ENCODE peak calls at places on chromosomes 2 and 18, in four cellular contexts. R, N, J and M are unnamed samples.

GRCh38 chr18:58128286-58129018 is 84.4 kb downstream of the NEDD4L start:
- DNase-seq in J (no peak), R (no peak), N (no peak), M (no peak)

GRCh38 chr2:22907330-22907729 is 477.6 kb upstream of the KLHL29 start:
- DNase-seq in N (no peak), R (no peak), J (no peak), M (no peak)

GRCh38 chr2:74496997-74497776 is 2.2 kb downstream of the LBX2 start:
- DNase-seq in N (no peak), J (no peak), R (no peak), M (no peak)

GRCh38 chr18:50218432-50219197 is 23.7 kb upstream of the MYO5B start:
- DNase-seq in J (no peak), N (no peak), R (no peak), M (no peak)

GRCh38 chr2:182818541-182819308 is 47.7 kb downstream of the FRZB start:
- DNase-seq in N (no peak), R (no peak), J (no peak), M (no peak)

GRCh38 chr2:227308784-227309183 is 16.3 kb upstream of the MFF start:
- DNase-seq in N (no peak), J (no peak), R (no peak), M (no peak)

GRCh38 chr2:159650574-159650973 is 34.2 kb upstream of the BAZ2B start:
- DNase-seq in J (no peak), N (no peak), R (no peak), M (no peak)

GRCh38 chr2:216292886-216293291 is 79.4 kb downstream of the MARCHF4 start:
- DNase-seq in N (no peak), R (no peak), J (no peak), M (no peak)

GRCh38 chr2:218605438-218605837 is 2.3 kb upstream of the PLCD4 start:
- DNase-seq in R (no peak), N (no peak), J (no peak), M (no peak)

GRCh38 chr18:615773-616172 is 19.0 kb downstream of the CLUL1 start:
- DNase-seq in N (no peak), J (no peak), R (no peak), M (no peak)

GRCh38 chr2:102290594-102290993 is 20.8 kb upstream of the IL1RL1 start:
- DNase-seq in J (no peak), R (no peak), N (no peak), M (no peak)

GRCh38 chr2:45591073-45591472 is 20.0 kb downstream of the SRBD1 start:
- DNase-seq in J (no peak), N (no peak), R (no peak), M (no peak)

GRCh38 chr2:180446492-180446891 is 439.4 kb upstream of the CWC22 start:
- DNase-seq in N (no peak), J (no peak), R (no peak), M (no peak)

GRCh38 chr2:169716938-169717690 is 16.5 kb upstream of the KLHL23 start:
- DNase-seq in J (no peak), N (peak), R (no peak), M (no peak)

GRCh38 chr2:86302320-86302719 is 35.1 kb downstream of the REEP1 start:
- DNase-seq in N (no peak), J (no peak), R (no peak), M (no peak)

GRCh38 chr18:50776383-50776782 is 43.4 kb downstream of the MRO start:
- DNase-seq in J (no peak), N (no peak), R (no peak), M (no peak)

GRCh38 chr2:200993097-200993496 is 29.6 kb upstream of the ORC2 start:
- DNase-seq in R (no peak), J (no peak), N (no peak), M (no peak)

GRCh38 chr2:236177967-236178909 is 10.1 kb upstream of the GBX2 start:
- DNase-seq in N (no peak), R (peak), J (no peak), M (peak)

GRCh38 chr2:44572196-44572900 is 210.6 kb downstream of the CAMKMT start:
- DNase-seq in J (no peak), N (no peak), R (no peak), M (no peak)

GRCh38 chr2:26612522-26613240 is 28.5 kb downstream of the CIB4 start:
- DNase-seq in J (no peak), R (no peak), N (no peak), M (no peak)

GRCh38 chr2:231926761-231927565 is 767 bp upstream of the NPPC start:
- DNase-seq in J (no peak), R (no peak), N (no peak), M (no peak)

GRCh38 chr18:25832008-25832604 is 258.3 kb downstream of the SS18 start:
- DNase-seq in N (no peak), J (peak), R (peak), M (peak)

GRCh38 chr2:7014201-7014640 is 97.0 kb downstream of the RNF144A start:
- DNase-seq in J (no peak), N (no peak), R (no peak), M (no peak)

GRCh38 chr2:155412599-155412998 is 714.1 kb downstream of the KCNJ3 start:
- DNase-seq in N (no peak), R (no peak), J (no peak), M (no peak)

GRCh38 chr18:25057491-25058050 is 294.4 kb downstream of the ZNF521 start:
- DNase-seq in R (no peak), N (no peak), J (no peak), M (no peak)

GRCh38 chr2:20093263-20094141 is 42.1 kb upstream of the LAPTM4A start:
- DNase-seq in J (peak), N (peak), R (peak), M (peak)

GRCh38 chr2:241703128-241703604 is 1.3 kb downstream of the ING5 start:
- DNase-seq in R (peak), J (no peak), N (no peak), M (peak)

GRCh38 chr2:58606799-58607198 is 365.7 kb upstream of the FANCL start:
- DNase-seq in J (no peak), N (no peak), R (no peak), M (no peak)

GRCh38 chr18:31741096-31741735 is 19.5 kb downstream of the SLC25A52 start:
- DNase-seq in R (no peak), N (peak), J (peak), M (no peak)

GRCh38 chr2:191703079-191703725 is 25.3 kb downstream of the NABP1 start:
- DNase-seq in N (no peak), J (no peak), R (no peak), M (no peak)

GRCh38 chr2:191696960-191697359 is 19.0 kb downstream of the NABP1 start:
- DNase-seq in R (no peak), J (no peak), N (no peak), M (no peak)

GRCh38 chr2:191701696-191702095 is 23.8 kb downstream of the NABP1 start:
- DNase-seq in R (no peak), N (no peak), J (no peak), M (no peak)

GRCh38 chr2:191696001-191696400 is 18.1 kb downstream of the NABP1 start:
- DNase-seq in N (no peak), J (no peak), R (no peak), M (no peak)

DNA sequence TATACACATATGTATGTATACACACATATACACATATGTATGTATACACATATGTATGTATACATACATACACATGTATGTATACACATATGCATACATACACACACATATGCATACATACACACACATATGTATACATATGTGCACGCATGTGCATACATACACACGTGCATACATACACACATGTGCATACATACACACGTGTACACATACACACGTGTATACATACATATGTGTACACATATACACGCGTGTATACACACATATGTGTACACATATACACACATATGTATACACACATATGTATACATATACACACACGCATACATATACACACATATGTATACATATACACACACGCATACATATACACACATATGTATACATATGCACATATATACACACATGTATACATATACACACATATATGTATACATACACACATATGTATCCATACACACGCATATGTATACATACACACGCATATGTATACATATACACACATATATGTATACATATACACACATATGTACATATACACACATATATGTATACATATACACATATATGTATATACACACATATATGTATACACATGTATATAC is 21.5 kb downstream of the NABP1 start:
- DNase-seq in R (no peak), N (no peak), J (no peak), M (no peak)
- TF ChIP-seq POLR2A in R (no peak), N (no peak), J (no peak), M (no peak)

GRCh38 chr2:66432801-66433694 is 1.9 kb upstream of the MEIS1 start:
- DNase-seq in R (peak), N (peak), J (peak), M (peak)
- TF ChIP-seq POLR2A in R (no peak), N (peak), J (no peak), M (no peak)

GRCh38 chr2:3585239-3586109 is 9.4 kb upstream of the COLEC11 start:
- DNase-seq in N (peak), J (peak), R (no peak), M (no peak)

GRCh38 chr2:3587432-3587831 is 7.5 kb upstream of the COLEC11 start:
- DNase-seq in R (no peak), J (no peak), N (no peak), M (no peak)

GRCh38 chr2:3584608-3585007 is 9.5 kb downstream of the RPS7 start:
- DNase-seq in J (no peak), N (no peak), R (no peak), M (no peak)

GRCh38 chr2:3587021-3587420 is 7.9 kb upstream of the COLEC11 start:
- DNase-seq in J (no peak), N (no peak), R (no peak), M (no peak)

DNA sequence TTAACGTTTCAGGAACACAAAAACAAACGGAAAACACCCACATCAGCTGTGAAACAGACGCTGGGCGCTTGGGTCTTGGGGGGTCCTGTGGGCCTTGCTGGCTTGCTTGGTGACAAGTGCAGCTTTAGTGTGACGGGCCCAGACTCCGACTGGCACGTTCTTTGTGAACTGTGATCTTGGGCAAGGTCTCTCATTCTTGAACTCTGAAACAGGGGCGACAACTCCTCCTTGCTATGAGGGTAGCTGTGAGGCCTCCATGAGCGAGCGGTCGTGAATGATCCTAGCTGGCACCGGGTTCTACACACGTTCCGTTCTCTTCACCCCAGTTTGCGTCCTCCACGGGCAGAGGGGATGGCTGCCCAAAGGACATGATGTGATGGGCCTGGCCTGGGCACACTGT is 8.7 kb upstream of the COLEC11 start:
- DNase-seq in N (no peak), J (no peak), R (no peak), M (no peak)
- TF ChIP-seq POLR2A in N (no peak), J (no peak), R (no peak), M (no peak)

DNA sequence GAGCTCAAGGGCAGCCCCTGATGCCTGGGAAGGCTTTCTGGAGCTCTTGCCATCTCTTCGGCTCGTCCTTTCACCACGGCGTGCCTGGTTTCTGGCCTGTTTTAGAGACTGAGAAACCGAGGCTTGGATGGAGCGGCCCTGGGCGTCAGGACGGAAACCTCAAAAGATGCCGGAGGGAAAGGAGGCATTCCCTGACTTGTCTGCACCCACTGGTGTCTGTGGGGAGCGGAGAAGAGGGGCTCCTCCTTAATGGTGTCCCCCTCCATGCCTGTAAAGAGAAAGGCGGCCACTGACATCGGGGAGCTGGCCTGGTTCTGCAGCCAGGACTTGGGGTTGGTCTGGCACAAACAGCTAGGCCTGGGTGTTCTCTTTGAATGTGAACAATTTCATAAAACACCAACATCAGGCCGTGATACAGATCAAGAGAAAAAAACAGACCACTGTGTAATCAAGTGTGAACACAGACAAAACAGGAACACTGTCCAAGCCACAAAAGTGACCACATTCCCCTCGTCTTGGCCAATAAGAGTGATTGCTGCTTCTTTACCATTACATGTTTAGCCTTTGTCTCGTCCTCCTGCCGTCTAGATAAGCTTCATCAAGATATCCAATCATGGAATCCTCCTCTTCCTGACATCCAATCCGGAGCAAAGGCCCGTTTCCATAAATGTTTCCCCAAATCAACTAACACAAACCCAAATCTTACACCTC is 633 bp upstream of the ILKAP start:
- DNase-seq in N (no peak), R (no peak), J (no peak), M (no peak)
- TF ChIP-seq POLR2A in N (no peak), R (no peak), J (no peak), M (no peak)

DNA sequence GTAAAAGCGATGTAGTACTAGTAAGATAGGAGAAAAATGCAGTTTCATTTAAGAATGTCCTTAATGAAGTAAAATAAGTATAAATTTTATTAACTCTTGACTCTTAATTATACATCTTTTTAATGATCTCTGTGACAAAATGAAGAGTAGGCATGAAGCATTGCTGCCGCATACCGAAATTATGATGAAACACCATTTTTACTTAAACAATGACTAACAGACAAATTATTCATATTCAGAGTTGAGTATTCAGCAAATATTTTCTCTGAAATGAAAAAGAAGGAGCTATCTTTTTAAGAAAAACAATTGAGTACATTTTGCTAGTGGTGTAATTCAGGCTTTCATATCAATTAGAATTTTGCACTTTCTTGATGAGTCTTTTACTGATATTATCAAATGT is 150.6 kb upstream of the DOCK10 start:
- DNase-seq in J (no peak), N (no peak), R (no peak), M (no peak)
- TF ChIP-seq POLR2A in J (no peak), N (no peak), R (no peak), M (no peak)

GRCh38 chr18:9913526-9914333 is at the start of gene VAPA:
- DNase-seq in R (peak), N (peak), J (peak), M (peak)
- TF ChIP-seq POLR2A in R (peak), N (peak), J (peak), M (peak)

GRCh38 chr2:167487728-167488127 is 599.4 kb downstream of the XIRP2 start:
- DNase-seq in J (no peak), N (no peak), R (no peak), M (no peak)
- TF ChIP-seq POLR2A in J (no peak), N (no peak), R (no peak), M (no peak)

DNA sequence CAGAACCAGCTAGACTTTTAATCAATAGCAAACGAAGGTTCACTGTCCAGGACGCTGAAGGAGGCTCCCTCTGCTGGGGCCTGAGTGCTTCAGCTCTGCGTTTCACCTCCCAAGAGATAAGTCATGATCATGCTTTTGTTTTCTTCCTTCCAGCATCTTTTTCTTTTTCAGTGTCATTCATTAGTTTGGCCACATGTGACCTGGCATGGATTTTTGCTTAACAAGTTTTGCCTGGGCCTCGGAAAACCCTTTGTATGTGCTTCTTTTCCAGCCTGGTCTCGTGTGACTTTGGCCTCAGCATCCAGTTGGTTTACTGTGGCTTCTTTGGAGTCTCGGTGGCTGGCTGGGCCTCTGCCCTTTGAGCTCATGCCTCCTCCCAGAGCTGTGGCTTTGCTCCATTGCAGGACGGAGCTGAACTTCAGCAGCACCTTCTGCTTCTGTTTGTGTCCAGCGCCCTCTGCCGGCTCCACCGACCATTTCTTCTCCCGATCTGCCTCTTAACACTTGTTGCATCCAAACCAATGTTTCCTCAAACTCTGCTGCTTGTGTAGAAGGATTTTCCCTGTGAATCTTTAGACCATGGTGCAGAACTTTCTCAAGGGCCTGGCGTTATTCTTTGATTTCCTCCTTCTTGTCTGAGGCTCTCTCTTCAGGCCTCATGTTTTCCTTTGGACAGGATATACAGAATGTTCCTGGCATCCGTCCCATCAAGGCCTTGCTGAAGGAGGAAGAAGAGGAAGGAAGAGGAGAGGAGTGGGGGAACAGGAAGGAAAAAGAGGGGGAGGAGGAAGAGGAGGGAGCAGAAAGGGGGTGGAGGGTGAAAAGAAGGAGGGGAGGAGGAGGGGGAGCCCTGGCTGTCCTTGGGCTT is 23.6 kb upstream of the HES6 start:
- DNase-seq in J (peak), N (peak), R (peak), M (peak)
- TF ChIP-seq POLR2A in J (no peak), N (no peak), R (no peak), M (no peak)

GRCh38 chr2:61911510-61911909 is 6.0 kb downstream of the COMMD1 start:
- DNase-seq in J (no peak), N (no peak), R (no peak), M (no peak)

GRCh38 chr2:61910603-61911002 is 5.1 kb downstream of the COMMD1 start:
- DNase-seq in J (no peak), N (no peak), R (no peak), M (no peak)

GRCh38 chr2:61906187-61906470 is 655 bp downstream of the COMMD1 start:
- DNase-seq in J (no peak), R (no peak), N (no peak), M (no peak)

GRCh38 chr2:61900246-61900645 is 5.2 kb upstream of the COMMD1 start:
- DNase-seq in R (no peak), N (no peak), J (no peak), M (no peak)

GRCh38 chr2:61905372-61906186 is at the start of gene COMMD1:
- DNase-seq in R (peak), J (peak), N (peak), M (peak)
- TF ChIP-seq POLR2A in R (peak), J (no peak), N (no peak), M (peak)